ENCODE peak calls at places on chromosomes 2 and 18, in five cellular contexts. V is RWPE1, Q is upper lobe of right lung, C is Peyer's patch, J is HCT116. I is an unnamed sample.

GRCh38 chr18:58635891-58636290 is 7.0 kb upstream of the ALPK2 start:
- DNase-seq in V (peak), J (peak), C (no peak), Q (no peak), I (no peak)

GRCh38 chr2:54503192-54503591 is 47.1 kb downstream of the SPTBN1 start:
- DNase-seq in J (no peak), V (no peak), C (peak), Q (no peak), I (peak)

GRCh38 chr2:70726947-70727725 is 40.9 kb downstream of the ADD2 start:
- DNase-seq in Q (no peak), J (peak), C (no peak), V (peak), I (no peak)

GRCh38 chr2:72581560-72582181 is 244.2 kb downstream of the EXOC6B start:
- DNase-seq in J (no peak), C (no peak), V (no peak), Q (no peak), I (no peak)

GRCh38 chr2:201730651-201731280 is 32.3 kb upstream of the MPP4 start:
- DNase-seq in C (no peak), Q (no peak), V (no peak), J (no peak), I (no peak)

GRCh38 chr18:8856769-8857393 is 151.5 kb downstream of the MTCL1 start:
- DNase-seq in J (no peak), Q (no peak), V (no peak), C (no peak), I (no peak)

GRCh38 chr18:72458256-72458655 is 85.9 kb downstream of the CBLN2 start:
- DNase-seq in C (no peak), V (no peak), Q (no peak), J (no peak), I (no peak)

GRCh38 chr18:76765649-76766048 is 56.7 kb upstream of the ZNF236 start:
- DNase-seq in C (no peak), J (no peak), V (peak), Q (no peak), I (no peak)

GRCh38 chr2:159982270-159982669 is 80.1 kb downstream of the PLA2R1 start:
- DNase-seq in C (no peak), V (peak), Q (no peak), J (no peak), I (no peak)

GRCh38 chr2:218024871-218025270 is 22.1 kb upstream of the TNS1 start:
- DNase-seq in C (peak), J (no peak), Q (peak), V (no peak), I (no peak)

GRCh38 chr18:48528861-48529260 is 10.0 kb upstream of the CTIF start:
- DNase-seq in J (no peak), Q (no peak), V (no peak), C (no peak), I (no peak)

GRCh38 chr2:100592226-100592625 is 29.4 kb downstream of the PDCL3 start:
- DNase-seq in C (no peak), J (no peak), V (no peak), Q (no peak), I (peak)

GRCh38 chr2:149902104-149902503 is 314.5 kb upstream of the MMADHC start:
- DNase-seq in C (no peak), Q (no peak), V (no peak), J (no peak), I (no peak)

GRCh38 chr2:460861-461260 is 173.0 kb upstream of the ALKAL2 start:
- DNase-seq in Q (no peak), V (no peak), J (no peak), C (peak), I (no peak)

GRCh38 chr18:363327-364115 is 95.7 kb upstream of the THOC1 start:
- DNase-seq in Q (no peak), J (no peak), V (no peak), C (no peak), I (no peak)

GRCh38 chr2:179020156-179020750 is 29.7 kb downstream of the CCDC141 start:
- DNase-seq in Q (no peak), V (peak), C (peak), J (peak), I (peak)

GRCh38 chr2:176967911-176968451 is 244.6 kb upstream of the HNRNPA3 start:
- DNase-seq in C (no peak), J (no peak), Q (no peak), V (no peak), I (peak)

DNA sequence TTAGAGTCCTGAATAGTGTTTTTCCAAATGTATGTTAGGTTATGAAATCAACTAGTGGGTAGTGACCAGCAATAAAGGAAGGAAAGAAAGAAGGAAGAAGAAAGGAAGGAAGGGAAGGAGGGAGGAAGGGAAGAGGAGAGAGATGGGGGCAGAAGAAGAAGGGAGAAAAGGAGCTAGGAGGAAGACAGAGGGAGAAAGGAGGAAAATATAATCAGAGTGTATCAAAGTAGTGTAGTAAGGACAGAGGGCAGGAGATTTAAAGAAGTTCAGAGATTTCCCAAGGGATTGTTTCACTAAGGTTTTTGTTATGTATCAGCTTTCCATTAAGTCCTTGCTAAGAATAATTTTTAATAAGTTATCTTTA is 99.0 kb upstream of the ZFP36L2 start:
- DNase-seq in Q (no peak), J (no peak), C (no peak), V (no peak), I (no peak)
- H3K27ac ChIP-seq in Q (peak), J (no peak), C (no peak), V (no peak), I (peak)

GRCh38 chr2:122639721-122640120 is 884.3 kb downstream of the TSN start:
- DNase-seq in J (no peak), Q (no peak), C (no peak), V (no peak), I (no peak)

GRCh38 chr2:122635649-122636496 is 880.4 kb downstream of the TSN start:
- DNase-seq in V (no peak), C (no peak), Q (no peak), J (no peak), I (no peak)

GRCh38 chr2:122639176-122639575 is 883.7 kb downstream of the TSN start:
- DNase-seq in V (no peak), Q (no peak), J (no peak), C (no peak), I (no peak)

GRCh38 chr2:122634261-122634660 is 878.8 kb downstream of the TSN start:
- DNase-seq in Q (no peak), J (no peak), V (peak), C (no peak), I (no peak)

GRCh38 chr2:122634920-122635319 is 879.5 kb downstream of the TSN start:
- DNase-seq in C (no peak), Q (no peak), J (no peak), V (no peak), I (no peak)
- H3K27ac ChIP-seq in C (no peak), Q (no peak), J (no peak), V (no peak), I (no peak)

DNA sequence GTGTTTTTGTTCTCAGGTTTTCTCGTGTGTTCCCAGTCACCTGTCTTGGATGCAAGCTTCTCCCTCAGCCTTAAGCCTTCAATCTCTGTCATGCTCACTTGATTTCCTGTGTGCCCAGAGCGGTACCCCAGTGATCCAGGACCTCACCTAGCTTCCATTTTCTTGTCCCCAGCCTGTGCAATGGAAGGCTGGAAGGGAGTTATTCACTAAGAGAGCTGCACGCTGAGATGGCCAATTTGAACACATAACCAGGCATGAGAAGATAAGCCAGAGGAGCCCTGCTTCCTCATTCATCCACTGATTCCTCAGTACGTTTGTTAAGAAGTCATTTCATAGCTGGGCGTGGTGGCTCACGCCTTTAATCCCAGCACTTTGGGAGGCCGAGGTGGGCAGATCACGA is 130.8 kb upstream of the SERPINE2 start:
- DNase-seq in Q (no peak), J (no peak), V (no peak), C (no peak), I (no peak)
- H3K27ac ChIP-seq in Q (no peak), J (no peak), V (no peak), C (no peak), I (no peak)

DNA sequence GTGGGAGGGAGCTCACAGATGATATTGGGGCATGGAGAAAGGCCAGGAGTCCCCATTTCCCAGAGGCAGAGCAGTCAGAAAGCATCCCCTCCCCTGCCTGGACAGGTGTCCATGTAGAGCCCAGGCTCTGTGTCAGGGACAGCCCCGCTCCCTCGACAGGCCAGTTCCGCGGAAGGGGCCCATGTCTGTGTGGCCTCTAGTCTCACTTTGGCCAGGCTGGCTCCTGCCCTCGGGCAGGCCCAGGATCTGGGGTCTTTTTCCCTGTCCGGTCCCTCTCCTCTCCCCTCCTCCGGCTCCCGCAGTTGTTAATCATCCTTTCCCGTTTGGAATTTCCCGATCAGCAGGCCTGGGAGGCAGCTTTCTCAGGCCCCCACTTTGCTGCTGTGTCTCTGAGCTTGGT is 20.4 kb upstream of the PDIA6 start:
- DNase-seq in J (no peak), V (no peak), C (no peak), Q (no peak), I (no peak)
- H3K27ac ChIP-seq in J (no peak), V (no peak), C (no peak), Q (no peak), I (no peak)

GRCh38 chr18:62939433-62939832 is 224.1 kb downstream of the PHLPP1 start:
- DNase-seq in C (no peak), V (no peak), J (no peak), Q (no peak), I (peak)
- H3K27ac ChIP-seq in C (no peak), V (no peak), J (no peak), Q (peak), I (peak)

GRCh38 chr2:102158336-102158735 is 15.8 kb downstream of the IL1R1 start:
- DNase-seq in J (no peak), Q (no peak), C (no peak), V (no peak), I (no peak)

GRCh38 chr2:102155131-102155702 is 12.7 kb downstream of the IL1R1 start:
- DNase-seq in Q (no peak), V (no peak), C (no peak), J (no peak), I (no peak)

GRCh38 chr2:102149644-102150455 is 7.3 kb downstream of the IL1R1 start:
- DNase-seq in C (no peak), V (no peak), J (no peak), Q (no peak), I (no peak)

GRCh38 chr2:102155703-102156515 is 13.4 kb downstream of the IL1R1 start:
- DNase-seq in Q (no peak), C (no peak), J (no peak), V (peak), I (peak)

DNA sequence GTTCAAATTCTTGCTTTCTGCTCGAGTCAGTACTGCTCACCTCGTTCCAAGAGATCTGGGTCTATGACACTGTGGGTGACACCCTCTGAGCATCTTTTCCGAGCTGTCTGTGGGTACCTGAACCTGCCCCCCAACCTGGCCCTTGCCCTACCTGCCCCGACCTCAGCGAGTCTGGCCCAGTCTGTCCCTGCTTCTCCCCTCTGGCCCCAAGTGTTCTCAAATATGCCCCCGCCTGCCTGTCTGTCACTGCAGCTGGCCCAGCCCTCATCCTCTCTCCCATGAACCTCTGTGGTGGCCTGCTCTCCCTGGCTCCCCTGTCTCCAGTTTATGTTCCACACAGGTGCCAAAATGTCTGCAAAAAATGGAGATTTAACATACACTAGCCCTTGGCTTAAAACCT is 11.8 kb downstream of the IL1R1 start:
- DNase-seq in V (no peak), C (no peak), J (no peak), Q (no peak), I (no peak)
- H3K27ac ChIP-seq in V (no peak), C (peak), J (no peak), Q (peak), I (no peak)

I was measured in HL-60.